ENCODE peak calls at places on chromosomes 2 and 18, in nine cellular contexts. W, C, L, O, T, A, B, X and N are unnamed samples.

GRCh38 chr2:121071058-121071504 is 213.9 kb downstream of the TFCP2L1 start:
- DNase-seq in W (peak), C (peak), L (peak), O (peak), T (peak), A (peak), B (no peak), X (peak), N (peak)

GRCh38 chr2:7919510-7919909 is 762.3 kb upstream of the ID2 start:
- DNase-seq in W (peak), C (no peak), L (no peak), O (no peak), T (no peak), A (no peak), B (no peak), X (no peak), N (no peak)

GRCh38 chr2:38446418-38446817 is 69.3 kb upstream of the ATL2 start:
- DNase-seq in W (peak), C (no peak), L (no peak), O (no peak), T (no peak), A (no peak), B (no peak), X (no peak), N (no peak)

GRCh38 chr2:72183466-72183865 is 35.8 kb upstream of the CYP26B1 start:
- DNase-seq in W (no peak), C (no peak), L (no peak), O (no peak), T (no peak), A (no peak), B (no peak), X (no peak), N (no peak)

GRCh38 chr2:40039543-40039942 is 260.5 kb upstream of the THUMPD2 start:
- DNase-seq in W (no peak), C (no peak), L (peak), O (no peak), T (no peak), A (no peak), B (no peak), X (no peak), N (no peak)

GRCh38 chr18:812673-813404 is 797 bp upstream of the YES1 start:
- DNase-seq in W (peak), C (no peak), L (peak), O (peak), T (peak), A (peak), B (peak), X (peak), N (peak)

GRCh38 chr2:46831869-46832265 is 83.7 kb downstream of the MCFD2 start:
- DNase-seq in W (no peak), C (no peak), L (peak), O (no peak), T (no peak), A (no peak), B (no peak), X (no peak), N (peak)

GRCh38 chr18:10442551-10442971 is 11.9 kb upstream of the APCDD1 start:
- DNase-seq in W (no peak), C (no peak), L (no peak), O (no peak), T (no peak), A (no peak), B (no peak), X (no peak), N (no peak)

GRCh38 chr2:236210536-236210935 is 42.4 kb upstream of the GBX2 start:
- DNase-seq in W (no peak), C (peak), L (no peak), O (no peak), T (no peak), A (no peak), B (no peak), X (no peak), N (no peak)

GRCh38 chr18:8151176-8151575 is 458.1 kb upstream of the RAB12 start:
- DNase-seq in W (no peak), C (no peak), L (peak), O (no peak), T (no peak), A (no peak), B (no peak), X (no peak), N (no peak)